ENCODE peak calls at places on chromosomes 1 and 21, in eight cellular contexts. One of them, this sample, is unnamed.

GRCh38 chr21:14353712-14354111 is 29.2 kb downstream of the HSPA13 start:
- DNase-seq in SW480: no peak
- DNase-seq in psoas muscle: no peak
- DNase-seq in prostate gland: no peak
- DNase-seq in left ventricle myocardium inferior: no peak
- DNase-seq in AG08396: no peak
- DNase-seq in left cardiac atrium: no peak
- DNase-seq in CD8-positive, alpha-beta T cell: no peak
- DNase-seq in this sample: no peak

GRCh38 chr21:40186036-40186435 is 318.8 kb downstream of the PCP4 start:
- DNase-seq in CD8-positive, alpha-beta T cell: no peak
- DNase-seq in SW480: no peak
- DNase-seq in psoas muscle: no peak
- DNase-seq in AG08396: no peak
- DNase-seq in left ventricle myocardium inferior: no peak
- DNase-seq in prostate gland: no peak
- DNase-seq in left cardiac atrium: no peak
- DNase-seq in this sample: no peak

GRCh38 chr1:110176299-110176956 is 26.1 kb downstream of the SLC6A17 start:
- DNase-seq in CD8-positive, alpha-beta T cell: no peak
- DNase-seq in prostate gland: peak
- DNase-seq in AG08396: no peak
- DNase-seq in left cardiac atrium: peak
- DNase-seq in psoas muscle: peak
- DNase-seq in left ventricle myocardium inferior: peak
- DNase-seq in SW480: no peak
- DNase-seq in this sample: no peak

GRCh38 chr1:196229546-196229945 is 378.7 kb downstream of the KCNT2 start:
- DNase-seq in left ventricle myocardium inferior: no peak
- DNase-seq in prostate gland: no peak
- DNase-seq in SW480: no peak
- DNase-seq in AG08396: no peak
- DNase-seq in left cardiac atrium: no peak
- DNase-seq in psoas muscle: no peak
- DNase-seq in CD8-positive, alpha-beta T cell: no peak
- DNase-seq in this sample: no peak

GRCh38 chr1:42340093-42340492 is 5.1 kb upstream of the FOXJ3 start:
- DNase-seq in SW480: peak
- DNase-seq in CD8-positive, alpha-beta T cell: no peak
- DNase-seq in left cardiac atrium: no peak
- DNase-seq in prostate gland: peak
- DNase-seq in psoas muscle: no peak
- DNase-seq in AG08396: no peak
- DNase-seq in left ventricle myocardium inferior: no peak
- DNase-seq in this sample: no peak

GRCh38 chr1:9901148-9902059 is 8.7 kb downstream of the CTNNBIP1 start:
- DNase-seq in prostate gland: no peak
- DNase-seq in CD8-positive, alpha-beta T cell: no peak
- DNase-seq in left cardiac atrium: peak
- DNase-seq in AG08396: no peak
- DNase-seq in SW480: no peak
- DNase-seq in psoas muscle: no peak
- DNase-seq in left ventricle myocardium inferior: peak
- DNase-seq in this sample: no peak

GRCh38 chr1:223706077-223706988 is 6.0 kb upstream of the CAPN2 start:
- DNase-seq in psoas muscle: no peak
- DNase-seq in CD8-positive, alpha-beta T cell: no peak
- DNase-seq in AG08396: peak
- DNase-seq in SW480: no peak
- DNase-seq in prostate gland: no peak
- DNase-seq in left ventricle myocardium inferior: no peak
- DNase-seq in left cardiac atrium: no peak
- DNase-seq in this sample: no peak

GRCh38 chr1:31732343-31732742 is 28.5 kb upstream of the COL16A1 start:
- DNase-seq in AG08396: no peak
- DNase-seq in psoas muscle: no peak
- DNase-seq in CD8-positive, alpha-beta T cell: no peak
- DNase-seq in SW480: no peak
- DNase-seq in prostate gland: no peak
- DNase-seq in left cardiac atrium: no peak
- DNase-seq in left ventricle myocardium inferior: no peak
- DNase-seq in this sample: no peak

GRCh38 chr1:42318601-42319000 is 16.4 kb downstream of the FOXJ3 start:
- DNase-seq in prostate gland: no peak
- DNase-seq in left cardiac atrium: no peak
- DNase-seq in AG08396: no peak
- DNase-seq in CD8-positive, alpha-beta T cell: no peak
- DNase-seq in left ventricle myocardium inferior: no peak
- DNase-seq in psoas muscle: no peak
- DNase-seq in SW480: no peak
- DNase-seq in this sample: no peak

GRCh38 chr1:154840557-154841176 is 29.4 kb downstream of the KCNN3 start:
- DNase-seq in SW480: no peak
- DNase-seq in psoas muscle: no peak
- DNase-seq in prostate gland: no peak
- DNase-seq in left ventricle myocardium inferior: no peak
- DNase-seq in AG08396: no peak
- DNase-seq in CD8-positive, alpha-beta T cell: no peak
- DNase-seq in left cardiac atrium: no peak
- DNase-seq in this sample: no peak

GRCh38 chr1:160862151-160863061 is at the start of gene CD244:
- DNase-seq in CD8-positive, alpha-beta T cell: peak
- DNase-seq in prostate gland: no peak
- DNase-seq in AG08396: no peak
- DNase-seq in left ventricle myocardium inferior: peak
- DNase-seq in psoas muscle: peak
- DNase-seq in SW480: no peak
- DNase-seq in left cardiac atrium: peak
- DNase-seq in this sample: no peak

GRCh38 chr1:199742547-199742946 is 285.0 kb upstream of the NR5A2 start:
- DNase-seq in prostate gland: no peak
- DNase-seq in left cardiac atrium: no peak
- DNase-seq in AG08396: peak
- DNase-seq in SW480: peak
- DNase-seq in CD8-positive, alpha-beta T cell: no peak
- DNase-seq in psoas muscle: no peak
- DNase-seq in left ventricle myocardium inferior: no peak
- DNase-seq in this sample: no peak

GRCh38 chr21:22764222-22764621 is 1766.0 kb downstream of the NCAM2 start:
- DNase-seq in psoas muscle: no peak
- DNase-seq in left ventricle myocardium inferior: no peak
- DNase-seq in AG08396: no peak
- DNase-seq in SW480: no peak
- DNase-seq in CD8-positive, alpha-beta T cell: no peak
- DNase-seq in left cardiac atrium: no peak
- DNase-seq in prostate gland: no peak
- DNase-seq in this sample: no peak

GRCh38 chr1:27011058-27011764 is 1.4 kb downstream of the TENT5B start:
- DNase-seq in left ventricle myocardium inferior: no peak
- DNase-seq in CD8-positive, alpha-beta T cell: no peak
- DNase-seq in prostate gland: peak
- DNase-seq in psoas muscle: peak
- DNase-seq in AG08396: peak
- DNase-seq in left cardiac atrium: peak
- DNase-seq in SW480: peak
- DNase-seq in this sample: peak

GRCh38 chr1:65247419-65248359 is 61.7 kb upstream of the DNAJC6 start:
- DNase-seq in left ventricle myocardium inferior: no peak
- DNase-seq in left cardiac atrium: no peak
- DNase-seq in AG08396: peak
- DNase-seq in prostate gland: no peak
- DNase-seq in SW480: no peak
- DNase-seq in psoas muscle: no peak
- DNase-seq in CD8-positive, alpha-beta T cell: no peak
- DNase-seq in this sample: no peak

GRCh38 chr1:218349365-218350021 is 4.4 kb downstream of the TGFB2 start:
- DNase-seq in SW480: no peak
- DNase-seq in left cardiac atrium: no peak
- DNase-seq in AG08396: no peak
- DNase-seq in prostate gland: no peak
- DNase-seq in left ventricle myocardium inferior: no peak
- DNase-seq in psoas muscle: no peak
- DNase-seq in CD8-positive, alpha-beta T cell: no peak
- DNase-seq in this sample: no peak

GRCh38 chr1:160376525-160377131 is 9.8 kb downstream of the NHLH1 start:
- DNase-seq in CD8-positive, alpha-beta T cell: no peak
- DNase-seq in prostate gland: no peak
- DNase-seq in left ventricle myocardium inferior: no peak
- DNase-seq in SW480: peak
- DNase-seq in left cardiac atrium: no peak
- DNase-seq in AG08396: peak
- DNase-seq in psoas muscle: no peak
- DNase-seq in this sample: no peak

GRCh38 chr1:220786057-220786336 is 716 bp upstream of the MTARC1 start:
- DNase-seq in left cardiac atrium: no peak
- DNase-seq in prostate gland: no peak
- DNase-seq in SW480: no peak
- DNase-seq in left ventricle myocardium inferior: peak
- DNase-seq in psoas muscle: peak
- DNase-seq in CD8-positive, alpha-beta T cell: no peak
- DNase-seq in AG08396: peak
- DNase-seq in this sample: no peak

GRCh38 chr1:88272216-88272615 is 411.9 kb upstream of the PKN2 start:
- DNase-seq in left cardiac atrium: no peak
- DNase-seq in SW480: no peak
- DNase-seq in psoas muscle: no peak
- DNase-seq in CD8-positive, alpha-beta T cell: no peak
- DNase-seq in left ventricle myocardium inferior: no peak
- DNase-seq in prostate gland: no peak
- DNase-seq in AG08396: no peak
- DNase-seq in this sample: no peak

GRCh38 chr1:115782571-115783281 is 14.2 kb upstream of the CASQ2 start:
- DNase-seq in AG08396: peak
- DNase-seq in left cardiac atrium: no peak
- DNase-seq in CD8-positive, alpha-beta T cell: no peak
- DNase-seq in left ventricle myocardium inferior: no peak
- DNase-seq in SW480: peak
- DNase-seq in prostate gland: peak
- DNase-seq in psoas muscle: no peak
- DNase-seq in this sample: no peak

GRCh38 chr1:35726814-35727433 is 8.2 kb upstream of the C1orf216 start:
- DNase-seq in AG08396: peak
- DNase-seq in CD8-positive, alpha-beta T cell: peak
- DNase-seq in prostate gland: peak
- DNase-seq in left ventricle myocardium inferior: peak
- DNase-seq in SW480: peak
- DNase-seq in psoas muscle: peak
- DNase-seq in left cardiac atrium: peak
- DNase-seq in this sample: no peak

GRCh38 chr21:43188712-43189151 is 19.9 kb downstream of the CRYAA start:
- DNase-seq in CD8-positive, alpha-beta T cell: no peak
- DNase-seq in left cardiac atrium: peak
- DNase-seq in AG08396: no peak
- DNase-seq in left ventricle myocardium inferior: no peak
- DNase-seq in SW480: no peak
- DNase-seq in psoas muscle: no peak
- DNase-seq in prostate gland: peak
- DNase-seq in this sample: peak

GRCh38 chr1:63893976-63894375 is 120.2 kb downstream of the ROR1 start:
- DNase-seq in SW480: peak
- DNase-seq in left cardiac atrium: no peak
- DNase-seq in CD8-positive, alpha-beta T cell: no peak
- DNase-seq in prostate gland: no peak
- DNase-seq in psoas muscle: no peak
- DNase-seq in AG08396: no peak
- DNase-seq in left ventricle myocardium inferior: no peak
- DNase-seq in this sample: no peak

GRCh38 chr1:35558374-35559316 is 1.0 kb downstream of the NCDN start:
- DNase-seq in prostate gland: no peak
- DNase-seq in SW480: no peak
- DNase-seq in CD8-positive, alpha-beta T cell: peak
- DNase-seq in AG08396: peak
- DNase-seq in psoas muscle: no peak
- DNase-seq in left cardiac atrium: no peak
- DNase-seq in left ventricle myocardium inferior: no peak
- DNase-seq in this sample: no peak

GRCh38 chr1:218384576-218384975 is 39.4 kb downstream of the TGFB2 start:
- DNase-seq in psoas muscle: no peak
- DNase-seq in AG08396: no peak
- DNase-seq in SW480: peak
- DNase-seq in left ventricle myocardium inferior: no peak
- DNase-seq in CD8-positive, alpha-beta T cell: no peak
- DNase-seq in left cardiac atrium: no peak
- DNase-seq in prostate gland: no peak
- DNase-seq in this sample: no peak

GRCh38 chr1:35033346-35033745 is 1.6 kb upstream of the ZMYM6 start:
- DNase-seq in psoas muscle: no peak
- DNase-seq in left cardiac atrium: no peak
- DNase-seq in CD8-positive, alpha-beta T cell: no peak
- DNase-seq in left ventricle myocardium inferior: no peak
- DNase-seq in AG08396: no peak
- DNase-seq in SW480: no peak
- DNase-seq in prostate gland: no peak
- DNase-seq in this sample: no peak

GRCh38 chr1:66503841-66504470 is 30.0 kb upstream of the SGIP1 start:
- DNase-seq in CD8-positive, alpha-beta T cell: no peak
- DNase-seq in left ventricle myocardium inferior: peak
- DNase-seq in AG08396: peak
- DNase-seq in prostate gland: peak
- DNase-seq in left cardiac atrium: no peak
- DNase-seq in SW480: peak
- DNase-seq in psoas muscle: no peak
- DNase-seq in this sample: no peak

GRCh38 chr1:62746086-62746808 is 37.7 kb upstream of the ATG4C start:
- DNase-seq in AG08396: peak
- DNase-seq in psoas muscle: no peak
- DNase-seq in left cardiac atrium: no peak
- DNase-seq in prostate gland: no peak
- DNase-seq in left ventricle myocardium inferior: no peak
- DNase-seq in CD8-positive, alpha-beta T cell: no peak
- DNase-seq in SW480: peak
- DNase-seq in this sample: no peak

GRCh38 chr1:12314328-12314903 is 84.6 kb downstream of the VPS13D start:
- DNase-seq in left ventricle myocardium inferior: no peak
- DNase-seq in CD8-positive, alpha-beta T cell: no peak
- DNase-seq in SW480: peak
- DNase-seq in prostate gland: no peak
- DNase-seq in AG08396: peak
- DNase-seq in left cardiac atrium: no peak
- DNase-seq in psoas muscle: no peak
- DNase-seq in this sample: no peak

GRCh38 chr1:36981771-36982622 is 52.3 kb downstream of the GRIK3 start:
- DNase-seq in CD8-positive, alpha-beta T cell: no peak
- DNase-seq in psoas muscle: no peak
- DNase-seq in left ventricle myocardium inferior: no peak
- DNase-seq in AG08396: no peak
- DNase-seq in left cardiac atrium: no peak
- DNase-seq in SW480: no peak
- DNase-seq in prostate gland: no peak
- DNase-seq in this sample: no peak

This sample was measured in aorta.